ENCODE peak calls at places on chromosome 7, in four cellular contexts. C is H9, K is dorsolateral prefrontal cortex, I is aorta. V is an unnamed sample.
A peak's percentile ranks its signal among the peaks of the same experiment; 100 is the strongest.

GRCh38 chr7:36852931-36853330 is 128.6 kb upstream of the AOAH start:
- DNase-seq in K (no peak), I (no peak), C (no peak), V (no peak)

GRCh38 chr7:99374121-99375064 is at the start of gene ARPC1B:
- DNase-seq in I (peak; percentile 91), C (peak; percentile 85), K (peak; percentile 59), V (peak; percentile 89)

GRCh38 chr7:99786726-99787300 is 2.8 kb upstream of the CYP3A4 start:
- DNase-seq in I (no peak), K (no peak), C (no peak), V (no peak)

GRCh38 chr7:80370587-80370986 is 141.3 kb downstream of the GNAT3 start:
- DNase-seq in K (no peak), C (no peak), I (no peak), V (no peak)

GRCh38 chr7:151336027-151336720 is 5.4 kb upstream of the NUB1 start:
- DNase-seq in C (no peak), I (no peak), K (no peak), V (no peak)

GRCh38 chr7:68892211-68892610 is 706.1 kb upstream of the AUTS2 start:
- DNase-seq in I (no peak), K (no peak), C (no peak), V (peak; percentile 3)

GRCh38 chr7:148286150-148286549 is 304.4 kb upstream of the C7orf33 start:
- DNase-seq in C (no peak), K (no peak), I (no peak), V (peak; percentile 48)

GRCh38 chr7:156665101-156665500 is 24.5 kb downstream of the RNF32 start:
- DNase-seq in C (no peak), K (no peak), I (no peak), V (peak; percentile 67)

GRCh38 chr7:13327669-13328068 is 640.2 kb downstream of the ARL4A start:
- DNase-seq in I (no peak), K (no peak), C (no peak), V (no peak)

GRCh38 chr7:158157460-158157859 is 430.2 kb downstream of the PTPRN2 start:
- DNase-seq in K (no peak), C (peak; percentile 14), I (no peak), V (no peak)

GRCh38 chr7:22420973-22421635 is 64.2 kb upstream of the RAPGEF5 start:
- DNase-seq in K (no peak), I (no peak), C (no peak), V (no peak)

GRCh38 chr7:103989200-103989784 is at the start of gene RELN:
- DNase-seq in I (no peak), C (peak; percentile 48), K (no peak), V (peak; percentile 74)

GRCh38 chr7:159144756-159145543 is at the start of gene VIPR2:
- DNase-seq in I (no peak), C (peak; percentile 66), K (no peak), V (peak; percentile 57)

GRCh38 chr7:137886266-137886665 is 39.5 kb upstream of the DGKI start:
- DNase-seq in K (no peak), I (no peak), C (no peak), V (no peak)

GRCh38 chr7:140067052-140067451 is 4.3 kb upstream of the PARP12 start:
- DNase-seq in K (no peak), I (no peak), C (no peak), V (no peak)

GRCh38 chr7:7970620-7971307 is 2.2 kb downstream of the GLCCI1 start:
- DNase-seq in K (no peak), I (no peak), C (no peak), V (peak; percentile 7)

GRCh38 chr7:91759205-91759863 is 121.2 kb downstream of the MTERF1 start:
- DNase-seq in C (peak; percentile 67), K (no peak), I (no peak), V (peak; percentile 38)

GRCh38 chr7:50348469-50349162 is 44.1 kb downstream of the IKZF1 start:
- DNase-seq in C (no peak), K (no peak), I (no peak), V (no peak)

GRCh38 chr7:117018713-117019112 is 65.4 kb downstream of the ST7 start:
- DNase-seq in I (no peak), K (no peak), C (no peak), V (no peak)

V was measured in neural progenitor cell.